ENCODE peak calls at places on chromosome 17, in nine cellular contexts. G is PC-9; Z is GM23248; K is PC-3; D is CD4-positive, alpha-beta T cell; X is kidney; R is lung; P is effector memory CD4-positive, alpha-beta T cell; S is OCI-LY7. A is an unnamed sample.
A peak's percentile ranks its signal among the peaks of the same experiment; 100 is the strongest.

GRCh38 chr17:79977711-79978544 is 57.7 kb downstream of the TBC1D16 start:
- DNase-seq in K (no peak), P (no peak), G (no peak), R (no peak), Z (no peak), S (no peak), D (no peak), X (peak; percentile 82), A (no peak)

GRCh38 chr17:66964083-66964771 is at the start of gene CACNG4:
- DNase-seq in R (no peak), D (no peak), P (no peak), K (no peak), X (no peak), Z (no peak), S (no peak), G (peak; percentile 62), A (no peak)

GRCh38 chr17:17303847-17304490 is 796 bp downstream of the NT5M start:
- DNase-seq in D (no peak), X (no peak), G (no peak), P (no peak), Z (no peak), R (no peak), K (no peak), S (no peak), A (no peak)

GRCh38 chr17:61689610-61690180 is 98.7 kb upstream of the NACA2 start:
- DNase-seq in G (no peak), D (no peak), S (no peak), P (no peak), Z (peak; percentile 5), R (no peak), X (no peak), K (peak; percentile 43), A (no peak)

GRCh38 chr17:17748604-17749003 is 67.3 kb downstream of the RAI1 start:
- DNase-seq in P (no peak), G (no peak), X (peak; percentile 70), K (no peak), Z (no peak), D (no peak), S (no peak), R (no peak), A (no peak)

GRCh38 chr17:14559720-14560119 is 258.8 kb downstream of the HS3ST3B1 start:
- DNase-seq in X (no peak), D (no peak), S (peak; percentile 90), G (no peak), K (no peak), R (no peak), Z (no peak), P (no peak), A (no peak)

GRCh38 chr17:40312131-40312731 is 3.3 kb downstream of the RARA start:
- DNase-seq in X (peak; percentile 83), S (no peak), G (peak; percentile 80), Z (no peak), P (no peak), D (no peak), K (peak; percentile 59), R (no peak), A (no peak)

GRCh38 chr17:43171761-43172487 is 910 bp downstream of the NBR1 start:
- DNase-seq in Z (peak; percentile 94), X (no peak), R (no peak), S (peak; percentile 33), D (no peak), K (peak; percentile 83), P (no peak), G (peak; percentile 48), A (no peak)

GRCh38 chr17:35889241-35889640 is 9.1 kb upstream of the CCL5 start:
- DNase-seq in R (no peak), P (no peak), D (no peak), Z (no peak), S (no peak), K (no peak), G (no peak), X (no peak), A (no peak)

GRCh38 chr17:27975146-27976011 is 67.1 kb upstream of the NLK start:
- DNase-seq in X (no peak), D (no peak), G (peak; percentile 16), S (no peak), K (peak; percentile 79), Z (peak; percentile 50), R (no peak), P (no peak), A (no peak)

GRCh38 chr17:70405492-70406220 is 236.3 kb downstream of the KCNJ2 start:
- DNase-seq in S (no peak), G (no peak), R (no peak), X (no peak), P (no peak), Z (peak; percentile 93), K (peak; percentile 99), D (no peak), A (no peak)

GRCh38 chr17:78351449-78352006 is 8.3 kb downstream of the SOCS3 start:
- DNase-seq in X (peak; percentile 99), S (no peak), G (no peak), P (no peak), D (no peak), K (no peak), R (peak; percentile 92), Z (peak; percentile 95), A (peak; percentile 81)
- H3K27ac ChIP-seq in X (peak overlapping the region; percentile 83), S (no peak overlapping the region), G (no peak overlapping the region), P (no peak overlapping the region), D (no peak overlapping the region), K (no peak overlapping the region), R (peak overlapping the region; percentile 88), Z (peak overlapping the region; percentile 90), A (peak overlapping the region; percentile 95)

DNA sequence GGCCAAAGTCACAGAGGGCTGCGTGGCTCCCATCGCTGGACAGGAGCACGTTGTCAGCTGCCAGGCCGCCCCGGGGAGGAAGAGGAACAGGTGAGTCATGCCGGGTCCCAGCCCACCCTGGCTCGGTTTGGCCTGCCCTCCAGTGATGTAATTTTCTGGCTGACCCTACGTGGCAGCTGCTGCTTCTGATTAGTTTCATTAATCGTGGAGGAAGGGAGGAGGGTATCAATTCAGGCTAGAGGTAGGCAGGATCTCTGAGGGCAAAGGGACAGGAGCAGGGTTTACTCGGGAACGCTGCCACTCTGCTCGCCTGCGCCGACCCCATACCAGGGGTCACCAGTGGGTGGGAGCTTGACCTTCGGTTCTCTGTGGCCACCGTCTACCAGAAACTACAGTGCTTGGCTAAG is 11.7 kb upstream of the SPATA32 start:
- DNase-seq in X (peak; percentile 63), S (no peak), G (no peak), P (no peak), R (no peak), Z (peak; percentile 33), K (no peak), D (no peak), A (no peak)
- H3K27ac ChIP-seq in X (no peak overlapping the region), S (no peak overlapping the region), G (no peak overlapping the region), P (no peak overlapping the region), R (no peak overlapping the region), Z (no peak overlapping the region), K (no peak overlapping the region), D (no peak overlapping the region), A (no peak overlapping the region)

GRCh38 chr17:2816688-2817087 is 20.4 kb downstream of the RAP1GAP2 start:
- DNase-seq in P (no peak), K (no peak), G (no peak), D (no peak), Z (no peak), X (no peak), S (no peak), R (no peak), A (no peak)

GRCh38 chr17:2822358-2822757 is 26.1 kb downstream of the RAP1GAP2 start:
- DNase-seq in Z (no peak), G (no peak), R (no peak), D (no peak), P (no peak), X (no peak), K (no peak), S (no peak), A (no peak)

GRCh38 chr17:2819921-2820501 is 23.8 kb downstream of the RAP1GAP2 start:
- DNase-seq in D (no peak), G (no peak), S (no peak), K (no peak), P (no peak), Z (no peak), X (no peak), R (no peak), A (no peak)

GRCh38 chr17:2821868-2822267 is 25.6 kb downstream of the RAP1GAP2 start:
- DNase-seq in R (no peak), X (no peak), S (no peak), G (no peak), D (no peak), K (no peak), P (no peak), Z (no peak), A (no peak)
- H3K27ac ChIP-seq in R (no peak overlapping the region), X (no peak overlapping the region), S (no peak overlapping the region), G (no peak overlapping the region), D (no peak overlapping the region), K (no peak overlapping the region), P (no peak overlapping the region), Z (no peak overlapping the region), A (no peak overlapping the region)

DNA sequence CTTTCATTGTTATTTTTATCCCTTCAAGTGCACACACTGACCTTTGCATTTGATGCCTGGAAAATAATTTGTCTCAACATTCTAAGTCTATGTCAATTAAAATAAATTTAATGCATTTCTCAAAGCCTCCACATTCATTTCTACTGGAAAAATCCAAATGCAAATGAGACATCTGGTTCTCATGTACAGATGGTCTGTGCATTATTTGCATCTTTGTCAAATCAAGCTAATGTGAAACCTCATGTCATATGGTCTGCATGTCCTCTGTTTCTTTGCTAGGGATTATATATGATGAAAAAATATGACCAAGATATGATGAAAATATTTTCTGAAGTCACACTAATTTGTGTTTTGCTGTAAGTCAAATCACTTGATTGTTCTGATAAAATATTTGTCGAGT is 61.3 kb downstream of the TMEM100 start:
- DNase-seq in Z (no peak), S (peak; percentile 21), X (no peak), R (no peak), P (no peak), D (no peak), K (no peak), G (no peak), A (no peak)
- H3K27ac ChIP-seq in Z (no peak overlapping the region), S (no peak overlapping the region), X (no peak overlapping the region), R (no peak overlapping the region), P (no peak overlapping the region), D (no peak overlapping the region), K (no peak overlapping the region), G (no peak overlapping the region), A (no peak overlapping the region)

A was measured in substantia nigra.